ENCODE peak calls at places on chromosomes 3 and 15, in ten cellular contexts. B is pancreas; J is HepG2; T is CD4-positive, alpha-beta T cell; F is PC-3; Y is heart left ventricle; D is upper lobe of left lung; C is A549; W is left lung; E is CD8-positive, alpha-beta T cell. L is an unnamed sample. For H3K9me3, the result is how much of the 10 kb centered on the place peaks cover.

GRCh38 chr3:51190199-51190598 is 194.9 kb upstream of the MANF start:
- ATAC-seq in J (no peak), W (peak), D (no peak), T (no peak), C (no peak), F (no peak), E (no peak), B (no peak), Y (peak), L (no peak)

GRCh38 chr3:31918179-31919165 is 62.6 kb downstream of the OSBPL10 start:
- ATAC-seq in D (no peak), J (no peak), F (no peak), C (no peak), E (peak), W (no peak), T (peak), B (no peak), Y (no peak), L (no peak)

GRCh38 chr3:59752925-59753324 is 703.1 kb upstream of the CFAP20DC start:
- ATAC-seq in J (no peak), E (no peak), T (no peak), W (no peak), C (no peak), D (no peak), B (no peak), Y (no peak), F (no peak), L (no peak)

GRCh38 chr3:56693750-56694149 is 10.7 kb upstream of the TASOR start:
- ATAC-seq in B (no peak), F (no peak), J (no peak), D (peak), W (peak), C (no peak), T (no peak), E (no peak), Y (no peak), L (peak)

GRCh38 chr3:24145981-24146822 is 201.1 kb downstream of the NR1D2 start:
- ATAC-seq in B (no peak), D (peak), E (no peak), C (peak), W (peak), T (no peak), J (no peak), F (peak), Y (peak), L (peak)

GRCh38 chr3:114478806-114479205 is 185.0 kb downstream of the TIGIT start:
- ATAC-seq in B (no peak), Y (no peak), F (no peak), E (no peak), J (no peak), D (no peak), T (no peak), C (no peak), W (peak), L (no peak)

GRCh38 chr15:51025454-51025846 is 69.3 kb downstream of the TNFAIP8L3 start:
- ATAC-seq in C (no peak), W (no peak), E (no peak), J (no peak), F (no peak), D (no peak), Y (no peak), B (no peak), T (no peak), L (no peak)

GRCh38 chr3:152719264-152719663 is 115.7 kb upstream of the P2RY1 start:
- ATAC-seq in C (no peak), T (no peak), W (peak), B (no peak), Y (no peak), D (no peak), J (no peak), F (no peak), E (no peak), L (no peak)

GRCh38 chr15:42107483-42107882 is 13.1 kb upstream of the PLA2G4D start:
- ATAC-seq in D (no peak), B (peak), F (no peak), Y (no peak), T (peak), W (no peak), C (no peak), J (no peak), E (no peak), L (no peak)

GRCh38 chr15:91254766-91255165 is 154.7 kb downstream of the SV2B start:
- ATAC-seq in Y (no peak), F (no peak), E (no peak), T (no peak), C (no peak), D (no peak), B (no peak), W (no peak), J (no peak), L (no peak)

GRCh38 chr3:156919818-156920217 is 93.7 kb downstream of the LEKR1 start:
- ATAC-seq in W (no peak), J (no peak), F (no peak), Y (no peak), C (no peak), T (no peak), D (no peak), B (no peak), E (no peak), L (no peak)

GRCh38 chr15:52783929-52784798 is 6.0 kb downstream of the ONECUT1 start:
- ATAC-seq in C (peak), F (no peak), J (no peak), E (peak), W (peak), Y (no peak), B (peak), T (peak), D (no peak), L (no peak)

GRCh38 chr15:64014995-64015394 is 31.3 kb downstream of the DAPK2 start:
- ATAC-seq in B (peak), W (peak), C (no peak), D (no peak), E (no peak), T (no peak), F (no peak), J (no peak), Y (peak), L (no peak)

GRCh38 chr3:128495435-128495970 is 2.5 kb upstream of the GATA2 start:
- ATAC-seq in C (no peak), E (no peak), W (no peak), D (no peak), F (no peak), T (no peak), Y (no peak), B (no peak), J (no peak), L (no peak)

GRCh38 chr3:66464512-66464894 is 36.3 kb downstream of the LRIG1 start:
- ATAC-seq in W (peak), E (no peak), B (peak), J (peak), T (no peak), C (no peak), Y (no peak), F (no peak), D (no peak), L (peak)

GRCh38 chr15:43749690-43750345 is 3.6 kb downstream of the PDIA3 start:
- ATAC-seq in J (no peak), Y (no peak), C (no peak), D (no peak), W (no peak), E (peak), T (peak), F (no peak), B (no peak), L (no peak)

GRCh38 chr3:159766563-159767185 is 222.0 kb upstream of the IL12A start:
- ATAC-seq in B (no peak), T (no peak), J (peak), D (no peak), F (no peak), W (no peak), Y (no peak), C (no peak), E (no peak), L (no peak)

GRCh38 chr3:159765860-159766294 is 222.8 kb upstream of the IL12A start:
- ATAC-seq in T (no peak), B (no peak), J (no peak), F (no peak), E (no peak), C (no peak), D (no peak), Y (no peak), W (peak), L (no peak)

GRCh38 chr3:159764211-159765024 is 224.2 kb upstream of the IL12A start:
- ATAC-seq in E (no peak), T (no peak), Y (peak), B (peak), D (peak), J (peak), C (peak), W (peak), F (peak), L (peak)

GRCh38 chr3:159763466-159764210 is 225.0 kb upstream of the IL12A start:
- ATAC-seq in B (peak), C (peak), W (peak), E (no peak), D (peak), J (peak), T (no peak), F (peak), Y (peak), L (peak)

GRCh38 chr3:159765025-159765859 is 223.4 kb upstream of the IL12A start:
- ATAC-seq in J (peak), W (peak), B (peak), T (no peak), Y (peak), C (peak), D (peak), F (peak), E (no peak), L (peak)
- H3K27ac ChIP-seq in J (no peak), W (peak), B (no peak), T (no peak), Y (peak), C (peak), D (peak), F (peak), E (no peak), L (peak)

GRCh38 chr3:125281411-125281810 is 68.9 kb upstream of the SLC12A8 start:
- ATAC-seq in E (no peak), Y (no peak), C (no peak), W (peak), T (no peak), B (no peak), J (no peak), F (no peak), D (no peak), L (no peak)
- TF ChIP-seq CTCF in E (no peak), Y (no peak), C (no peak), W (no peak), T (no peak), B (no peak), J (no peak), F (no peak), D (no peak), L (no peak)

GRCh38 chr3:137761099-137761562 is 3.0 kb upstream of the SOX14 start:
- ATAC-seq in B (no peak), D (no peak), W (no peak), Y (no peak), C (no peak), J (no peak), T (no peak), F (no peak), E (no peak), L (no peak)
- H3K9me3 ChIP-seq in B (under half), D (under half), W (under half), Y (under half), C (under half), J (under half), T (under half), F (under half), E (under half), L (under half)

DNA sequence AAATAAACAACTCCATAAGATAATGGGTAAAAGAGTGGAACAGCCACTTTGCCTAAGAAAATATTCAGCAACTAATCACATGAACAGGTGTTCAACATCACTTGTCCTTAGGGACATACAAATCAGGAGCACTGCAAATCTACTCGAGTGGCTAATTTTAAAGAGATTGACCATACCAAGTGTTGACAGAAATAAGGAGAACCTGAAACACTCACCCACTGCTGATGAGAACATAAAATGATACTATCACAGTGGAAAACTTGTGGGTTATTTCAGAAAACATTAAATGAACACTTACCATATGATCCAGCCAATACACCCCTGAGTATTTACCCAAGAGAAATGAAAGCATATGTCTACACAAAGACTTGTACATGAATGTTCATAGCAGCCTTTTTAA is 70.5 kb downstream of the GABRB3 start:
- ATAC-seq in C (no peak), W (no peak), T (no peak), D (no peak), J (no peak), F (no peak), E (no peak), B (no peak), Y (no peak), L (no peak)
- H3K27ac ChIP-seq in C (no peak), W (no peak), T (no peak), D (no peak), J (no peak), F (no peak), E (no peak), B (no peak), Y (no peak), L (no peak)

GRCh38 chr3:123365450-123366143 is 83.3 kb downstream of the ADCY5 start:
- ATAC-seq in C (peak), T (no peak), F (peak), D (no peak), B (no peak), Y (peak), E (no peak), W (peak), J (peak), L (peak)
- TF ChIP-seq CTCF in C (peak), T (no peak), F (peak), D (no peak), B (no peak), Y (peak), E (no peak), W (peak), J (peak), L (no peak)

GRCh38 chr3:127394984-127395662 is 107.3 kb upstream of the PRR20G start:
- ATAC-seq in J (no peak), T (no peak), E (no peak), C (no peak), F (no peak), Y (no peak), W (no peak), B (no peak), D (no peak), L (no peak)

GRCh38 chr3:127394031-127394430 is 106.2 kb upstream of the PRR20G start:
- ATAC-seq in D (no peak), B (no peak), E (no peak), T (no peak), J (no peak), F (no peak), C (no peak), W (no peak), Y (no peak), L (no peak)

GRCh38 chr3:127395663-127396320 is 107.9 kb upstream of the PRR20G start:
- ATAC-seq in C (no peak), Y (no peak), W (peak), T (no peak), F (no peak), J (no peak), D (peak), B (no peak), E (no peak), L (no peak)

GRCh38 chr3:127399154-127399553 is 111.3 kb upstream of the PRR20G start:
- ATAC-seq in W (peak), J (no peak), C (no peak), T (no peak), Y (no peak), F (no peak), D (peak), B (no peak), E (no peak), L (no peak)

DNA sequence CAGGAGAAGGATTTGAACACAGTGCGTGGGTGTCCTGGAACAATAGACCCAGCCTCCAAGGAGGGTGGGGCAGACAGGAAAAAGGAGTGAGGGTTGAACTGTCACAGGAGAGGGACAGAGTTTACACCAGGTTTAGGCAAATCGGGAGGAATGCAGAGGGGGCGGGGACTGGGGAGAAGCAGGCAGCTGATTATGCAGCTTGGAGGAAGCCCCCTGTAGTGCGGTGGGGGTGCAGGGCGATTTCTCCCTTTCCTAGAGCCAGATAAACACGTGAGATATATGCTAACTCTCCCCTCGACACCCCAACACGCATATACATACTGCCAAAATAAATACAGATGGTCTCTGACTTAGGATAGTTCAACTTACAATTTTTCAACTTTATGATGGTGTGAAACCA is 108.6 kb upstream of the PRR20G start:
- ATAC-seq in C (no peak), E (no peak), B (no peak), T (no peak), J (no peak), D (no peak), Y (no peak), W (no peak), F (no peak), L (no peak)
- H3K9me3 ChIP-seq in C (under half), E (under half), B (under half), T (under half), J (under half), D (under half), Y (under half), W (under half), F (under half), L (under half)

GRCh38 chr3:73055583-73056364 is 5.7 kb upstream of the EBLN2 start:
- ATAC-seq in D (no peak), W (peak), J (peak), B (peak), Y (no peak), E (no peak), C (peak), F (no peak), T (no peak), L (no peak)

GRCh38 chr3:73060302-73060723 is 1.1 kb upstream of the EBLN2 start:
- ATAC-seq in D (no peak), Y (no peak), T (no peak), W (no peak), F (peak), C (no peak), E (no peak), J (no peak), B (no peak), L (no peak)

GRCh38 chr3:73056365-73057150 is 4.9 kb upstream of the EBLN2 start:
- ATAC-seq in F (peak), W (peak), T (peak), J (peak), C (peak), D (no peak), Y (no peak), E (peak), B (peak), L (no peak)

GRCh38 chr3:73061416-73061815 is at the start of gene EBLN2:
- ATAC-seq in J (no peak), F (no peak), B (no peak), T (no peak), E (no peak), W (no peak), C (no peak), D (no peak), Y (peak), L (no peak)
- H3K27ac ChIP-seq in J (no peak), F (no peak), B (no peak), T (no peak), E (no peak), W (no peak), C (no peak), D (no peak), Y (peak), L (no peak)

GRCh38 chr3:160618363-160618762 is 53.0 kb upstream of the KPNA4 start:
- ATAC-seq in D (no peak), W (peak), C (peak), E (no peak), Y (no peak), B (peak), F (peak), T (no peak), J (no peak), L (no peak)
- TF ChIP-seq CTCF in D (no peak), W (no peak), C (no peak), E (no peak), Y (no peak), B (no peak), F (no peak), T (no peak), J (no peak), L (no peak)

GRCh38 chr15:62262305-62262941 is 97.3 kb upstream of the C2CD4B start:
- ATAC-seq in C (no peak), T (no peak), E (no peak), J (no peak), Y (no peak), F (no peak), B (no peak), D (no peak), W (no peak), L (no peak)

GRCh38 chr15:62269504-62269903 is 104.4 kb upstream of the C2CD4B start:
- ATAC-seq in T (no peak), E (no peak), B (no peak), D (no peak), W (no peak), F (no peak), C (no peak), J (no peak), Y (no peak), L (no peak)

GRCh38 chr15:62264196-62264595 is 99.1 kb upstream of the C2CD4B start:
- ATAC-seq in F (no peak), Y (no peak), B (no peak), D (no peak), T (no peak), E (no peak), J (no peak), W (no peak), C (no peak), L (no peak)
- H3K9me3 ChIP-seq in F (under half), Y (under half), B (under half), D (under half), T (under half), E (under half), J (under half), W (under half), C (under half), L (under half)

DNA sequence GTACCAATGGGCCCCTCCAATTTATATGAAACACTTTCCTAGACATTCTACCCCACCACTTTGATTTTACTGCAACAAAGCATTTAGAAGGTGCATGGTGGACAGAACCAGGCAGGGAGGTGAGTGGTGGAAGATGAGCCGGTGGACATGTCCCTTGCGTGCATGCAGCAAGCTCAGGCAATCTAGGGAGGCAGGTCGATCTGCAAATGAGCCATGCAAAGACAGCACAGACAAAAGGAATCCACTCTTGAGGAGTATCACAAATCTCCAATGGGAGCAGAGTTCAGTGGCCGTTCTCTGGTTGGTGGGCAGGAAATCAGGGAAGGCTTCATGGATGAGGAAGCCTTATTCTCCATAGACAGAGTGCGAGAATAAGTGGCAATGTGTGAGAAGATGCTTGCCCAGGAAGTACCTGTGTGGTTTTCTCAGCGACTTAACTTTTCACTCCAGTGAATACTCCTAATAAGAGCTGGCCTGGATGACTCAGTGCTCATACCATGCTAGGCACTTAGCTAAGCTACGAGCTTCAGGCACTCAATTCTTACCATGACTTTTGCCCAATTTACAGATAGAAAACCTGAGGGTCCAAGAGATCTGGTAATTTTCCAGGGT is 152.5 kb downstream of the FOXP1 start:
- ATAC-seq in D (no peak), J (no peak), T (peak), E (peak), F (peak), Y (no peak), W (peak), C (no peak), B (no peak), L (no peak)
- H3K27ac ChIP-seq in D (no peak), J (no peak), T (peak), E (peak), F (no peak), Y (no peak), W (no peak), C (no peak), B (no peak), L (no peak)